ENCODE peak calls at places on chromosomes 5 and 9, in ten cellular contexts. G, P, X, U, L, Z, W, T, R and I are unnamed samples.

GRCh38 chr9:70873506-70873905 is 247.9 kb downstream of the TRPM3 start:
- DNase-seq in R (no peak), T (no peak), G (no peak), W (no peak), L (no peak), X (no peak), U (no peak), P (no peak), Z (no peak), I (no peak)

GRCh38 chr9:3962467-3962866 is 337.4 kb downstream of the GLIS3 start:
- DNase-seq in L (no peak), U (no peak), G (no peak), R (no peak), T (no peak), Z (no peak), P (no peak), W (peak), X (no peak), I (no peak)

GRCh38 chr9:83070257-83070656 is 7.3 kb upstream of the RASEF start:
- DNase-seq in P (no peak), L (no peak), W (no peak), X (no peak), R (no peak), G (no peak), Z (no peak), U (no peak), T (no peak), I (no peak)

GRCh38 chr5:132687995-132688394 is 14.2 kb downstream of the IL4 start:
- DNase-seq in T (no peak), P (no peak), U (no peak), G (no peak), L (no peak), X (no peak), W (no peak), Z (no peak), R (no peak), I (no peak)

GRCh38 chr5:163913548-163913947 is 408.1 kb downstream of the MAT2B start:
- DNase-seq in W (peak), P (no peak), U (no peak), X (no peak), Z (no peak), R (no peak), T (no peak), L (no peak), G (no peak), I (no peak)

GRCh38 chr5:38478166-38478565 is 78.3 kb downstream of the LIFR start:
- DNase-seq in L (no peak), P (no peak), U (no peak), W (no peak), Z (no peak), R (no peak), G (no peak), X (no peak), T (no peak), I (no peak)

GRCh38 chr9:135602789-135603481 is 36.4 kb downstream of the GLT6D1 start:
- DNase-seq in G (peak), U (no peak), L (peak), T (peak), W (peak), R (peak), P (peak), X (peak), Z (peak), I (no peak)

GRCh38 chr5:28164568-28164967 is 1126.2 kb upstream of the CDH9 start:
- DNase-seq in G (no peak), T (no peak), L (no peak), P (no peak), X (no peak), R (no peak), Z (no peak), U (no peak), W (no peak), I (no peak)

GRCh38 chr5:78649220-78649700 is 688 bp upstream of the LHFPL2 start:
- DNase-seq in Z (no peak), U (no peak), X (peak), L (no peak), R (no peak), W (peak), G (no peak), P (no peak), T (no peak), I (no peak)

GRCh38 chr5:146027746-146028145 is 77.6 kb downstream of the PLAC8L1 start:
- DNase-seq in X (no peak), T (no peak), P (peak), R (no peak), G (peak), Z (no peak), W (peak), U (no peak), L (no peak), I (peak)

GRCh38 chr5:61790678-61791077 is 458.6 kb downstream of the ZSWIM6 start:
- DNase-seq in G (peak), L (no peak), Z (no peak), X (no peak), W (peak), P (peak), T (no peak), U (no peak), R (no peak), I (no peak)

GRCh38 chr9:129497064-129497836 is 123.7 kb downstream of the C9orf50 start:
- DNase-seq in G (no peak), U (peak), R (peak), Z (peak), T (no peak), W (no peak), L (peak), P (no peak), X (peak), I (no peak)

GRCh38 chr5:37717613-37718431 is 122.0 kb downstream of the GDNF start:
- DNase-seq in W (peak), X (peak), T (peak), P (peak), R (no peak), Z (peak), G (peak), U (peak), L (peak), I (no peak)

GRCh38 chr5:40834391-40834848 is 602 bp downstream of the RPL37 start:
- DNase-seq in X (no peak), Z (no peak), G (peak), U (no peak), T (peak), P (peak), L (peak), R (no peak), W (peak), I (peak)

GRCh38 chr9:89969156-89969566 is 364.3 kb downstream of the GADD45G start:
- DNase-seq in G (peak), L (no peak), X (no peak), W (no peak), T (no peak), P (no peak), Z (no peak), U (no peak), R (no peak), I (no peak)

GRCh38 chr5:102582706-102583105 is 83.9 kb upstream of the SLCO6A1 start:
- DNase-seq in T (no peak), W (no peak), Z (no peak), L (no peak), X (no peak), U (no peak), R (no peak), P (no peak), G (no peak), I (no peak)

GRCh38 chr5:39132792-39133191 is 58.6 kb upstream of the RICTOR start:
- DNase-seq in L (no peak), R (no peak), X (no peak), U (no peak), W (peak), P (no peak), Z (no peak), T (no peak), G (no peak), I (no peak)

GRCh38 chr5:169942181-169942580 is 38.1 kb downstream of the INSYN2B start:
- DNase-seq in T (no peak), U (no peak), R (no peak), Z (no peak), G (no peak), W (no peak), P (no peak), L (no peak), X (no peak), I (no peak)

GRCh38 chr9:35172878-35173277 is 11.1 kb downstream of the UNC13B start:
- DNase-seq in G (no peak), X (peak), U (no peak), R (no peak), Z (no peak), T (no peak), P (no peak), W (no peak), L (no peak), I (no peak)

GRCh38 chr9:99732715-99733114 is 89.0 kb upstream of the NR4A3 start:
- DNase-seq in W (no peak), Z (no peak), G (no peak), U (no peak), X (no peak), P (no peak), T (no peak), R (no peak), L (no peak), I (no peak)

GRCh38 chr5:151758430-151759241 is at the start of gene ATOX1:
- DNase-seq in W (peak), X (peak), Z (peak), L (peak), P (peak), G (peak), R (peak), U (peak), T (peak), I (peak)

GRCh38 chr5:168472329-168472728 is 13.9 kb upstream of the RARS1 start:
- DNase-seq in X (no peak), U (no peak), Z (no peak), R (no peak), T (no peak), G (no peak), W (peak), L (peak), P (no peak), I (no peak)

GRCh38 chr5:145554399-145554798 is 280.7 kb downstream of the PRELID2 start:
- DNase-seq in G (no peak), L (no peak), Z (no peak), X (peak), W (no peak), P (no peak), T (no peak), U (no peak), R (no peak), I (no peak)

GRCh38 chr5:116531117-116531516 is 43.5 kb downstream of the SEMA6A start:
- DNase-seq in R (no peak), P (no peak), U (no peak), L (no peak), W (no peak), T (no peak), X (no peak), Z (no peak), G (no peak), I (no peak)
- TF ChIP-seq EP300 in R (no peak), P (no peak), U (no peak), L (no peak), W (no peak), T (no peak), X (no peak), Z (no peak), G (no peak), I (no peak)

GRCh38 chr5:137347865-137348264 is 151.3 kb downstream of the SPOCK1 start:
- DNase-seq in T (no peak), R (no peak), P (no peak), X (no peak), W (no peak), Z (no peak), U (no peak), G (no peak), L (no peak), I (no peak)
- TF ChIP-seq EP300 in T (no peak), R (no peak), P (no peak), X (no peak), W (no peak), Z (no peak), U (no peak), G (no peak), L (no peak), I (no peak)

GRCh38 chr5:94621763-94622162 is 3.3 kb downstream of the SLF1 start:
- DNase-seq in X (no peak), L (no peak), U (no peak), P (no peak), Z (no peak), W (no peak), T (no peak), R (no peak), G (no peak), I (no peak)

GRCh38 chr5:94620257-94620656 is 1.8 kb downstream of the SLF1 start:
- DNase-seq in L (no peak), W (no peak), P (no peak), T (no peak), U (no peak), Z (no peak), R (no peak), G (no peak), X (no peak), I (no peak)

GRCh38 chr5:94615843-94616242 is 2.6 kb downstream of the KIAA0825 start:
- DNase-seq in X (no peak), T (no peak), W (no peak), Z (no peak), P (no peak), U (no peak), R (no peak), L (no peak), G (no peak), I (no peak)

GRCh38 chr5:94618493-94619328 is at the start of the genes KIAA0825 and SLF1:
- DNase-seq in T (peak), G (peak), W (peak), Z (peak), R (peak), L (peak), P (peak), U (peak), X (peak), I (peak)

DNA sequence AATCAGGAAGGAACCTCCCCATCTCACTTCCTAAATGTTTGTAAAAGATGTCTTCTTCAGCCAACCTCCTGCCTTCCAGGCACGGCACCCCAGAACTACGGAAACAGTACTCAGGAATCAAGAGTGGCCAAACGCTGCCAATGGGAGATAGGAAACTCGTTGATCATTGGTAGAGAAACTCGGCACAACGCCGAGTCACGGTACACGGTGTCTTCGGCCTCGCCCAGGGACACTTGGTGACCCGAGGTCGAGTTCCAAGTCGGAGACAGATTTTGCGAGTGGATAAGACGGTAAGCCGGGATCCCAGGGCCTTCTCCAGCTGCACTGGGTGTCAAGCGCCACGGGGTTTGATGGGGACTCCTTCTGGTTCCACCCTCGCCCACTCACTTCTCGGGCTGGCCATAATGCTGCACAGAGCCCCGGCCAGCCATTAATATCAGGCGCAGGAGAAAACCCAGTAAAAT is 343 bp downstream of the KIAA0825 start:
- DNase-seq in G (peak), R (no peak), L (peak), P (peak), T (peak), W (peak), X (peak), U (no peak), Z (peak), I (peak)
- TF ChIP-seq EP300 in G (no peak), R (no peak), L (no peak), P (no peak), T (no peak), W (no peak), X (no peak), U (no peak), Z (no peak), I (no peak)

DNA sequence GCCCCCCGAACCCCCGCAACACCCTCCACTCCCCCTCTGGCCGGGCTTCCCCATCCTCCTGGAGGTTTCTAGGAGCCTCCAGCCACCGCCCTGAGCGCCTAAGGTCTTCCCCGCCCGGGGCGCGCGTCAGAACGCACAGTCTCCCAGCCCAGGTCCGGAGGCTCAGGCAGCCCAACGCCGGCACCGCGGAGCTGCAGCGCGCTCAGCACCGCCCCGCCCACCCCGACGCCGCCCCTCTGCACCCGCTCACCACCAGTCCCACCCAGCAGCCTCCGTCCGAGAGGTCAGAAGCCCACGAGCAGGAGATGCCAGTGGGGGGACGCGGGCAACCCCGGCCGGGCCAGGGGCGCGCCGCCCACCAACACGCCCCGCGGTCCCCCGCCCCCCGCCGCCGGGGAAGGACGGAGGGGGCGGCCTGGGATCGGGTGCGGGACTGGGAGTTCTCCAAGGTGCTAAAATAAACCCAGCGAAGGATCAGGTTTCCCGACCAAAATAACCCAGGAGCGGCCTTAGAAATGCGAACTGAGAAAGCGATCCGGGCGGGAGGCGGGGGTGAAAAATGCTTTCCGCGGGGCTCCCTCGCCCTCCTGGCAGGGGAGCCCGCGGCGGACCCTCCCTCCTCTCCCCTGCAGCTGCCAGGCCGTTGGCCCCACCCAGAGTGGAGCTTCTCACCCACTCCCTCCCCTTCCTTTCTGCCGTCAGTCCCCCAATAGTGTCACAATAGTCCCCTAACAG is 6.5 kb upstream of the FAM78A start:
- DNase-seq in G (no peak), P (no peak), U (no peak), W (no peak), X (peak), Z (no peak), L (peak), T (no peak), R (no peak), I (no peak)
- TF ChIP-seq EP300 in G (no peak), P (no peak), U (no peak), W (no peak), X (no peak), Z (no peak), L (no peak), T (no peak), R (no peak), I (no peak)

GRCh38 chr9:22342489-22343217 is 104.0 kb upstream of the DMRTA1 start:
- DNase-seq in L (no peak), X (no peak), W (peak), Z (no peak), R (no peak), P (no peak), U (no peak), T (no peak), G (no peak), I (no peak)
- TF ChIP-seq EP300 in L (no peak), X (no peak), W (no peak), Z (no peak), R (no peak), P (no peak), U (no peak), T (no peak), G (no peak), I (no peak)

GRCh38 chr5:68343421-68343826 is 127.9 kb downstream of the PIK3R1 start:
- DNase-seq in W (peak), R (peak), X (no peak), U (no peak), G (no peak), Z (peak), L (peak), P (peak), T (no peak), I (no peak)
- TF ChIP-seq EP300 in W (no peak), R (no peak), X (no peak), U (no peak), G (no peak), Z (peak), L (no peak), P (no peak), T (no peak), I (no peak)

DNA sequence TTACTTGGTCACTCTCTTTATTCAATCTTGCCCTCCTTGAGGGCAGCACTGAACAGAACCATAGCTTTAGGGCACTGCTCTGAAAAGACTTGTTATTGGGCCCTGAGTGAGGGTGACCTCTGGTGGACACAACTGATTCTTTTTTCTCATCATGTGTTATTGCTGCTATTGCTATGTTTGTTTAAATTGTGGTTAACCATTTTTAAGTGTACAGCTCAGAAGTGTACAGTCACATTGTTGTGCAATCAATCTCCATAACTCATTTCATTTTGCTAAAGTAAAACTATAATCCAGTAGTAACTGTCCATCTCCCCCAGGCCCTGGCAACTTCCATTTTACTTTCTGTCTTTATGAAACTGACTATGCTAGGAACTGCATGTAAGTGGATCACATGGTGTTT is 351.1 kb upstream of the RIOK2 start:
- DNase-seq in U (no peak), T (peak), P (peak), L (peak), R (no peak), Z (no peak), W (peak), X (peak), G (peak), I (no peak)
- TF ChIP-seq EP300 in U (no peak), T (no peak), P (no peak), L (no peak), R (no peak), Z (no peak), W (no peak), X (no peak), G (no peak), I (no peak)

GRCh38 chr5:10351199-10351881 is 2.2 kb upstream of the MARCHF6 start:
- DNase-seq in L (peak), T (peak), P (no peak), X (no peak), Z (no peak), U (no peak), W (no peak), R (no peak), G (no peak), I (no peak)
- TF ChIP-seq EP300 in L (no peak), T (no peak), P (no peak), X (no peak), Z (no peak), U (no peak), W (no peak), R (no peak), G (no peak), I (no peak)

DNA sequence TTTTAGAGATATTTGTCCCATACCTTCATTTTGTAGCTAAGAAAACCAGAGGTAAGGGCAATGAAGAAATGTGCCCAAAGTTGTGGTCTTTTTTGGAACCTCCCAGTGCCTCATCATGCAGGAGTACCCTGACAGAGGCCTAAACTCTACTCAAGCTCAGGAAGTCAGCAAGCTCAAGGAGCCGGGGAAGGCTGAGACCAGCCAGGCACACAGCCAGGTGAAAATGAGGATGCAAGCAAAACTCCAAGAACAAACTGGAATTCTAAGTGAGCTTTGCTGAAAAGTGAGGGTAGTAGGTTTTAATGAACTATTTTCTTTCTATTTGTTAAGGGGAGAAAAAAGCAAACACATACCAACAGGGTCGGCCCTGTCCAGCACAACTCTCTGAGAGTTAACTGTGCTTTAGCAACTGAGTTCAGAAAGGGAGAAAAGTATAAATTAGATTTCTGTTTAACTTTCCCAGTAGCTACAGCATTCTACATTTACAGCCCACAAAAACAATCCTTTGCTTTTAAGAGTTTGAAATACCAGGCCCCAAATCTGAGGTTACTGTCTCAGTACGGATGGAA is 146.4 kb downstream of the GNAQ start:
- DNase-seq in Z (no peak), R (no peak), G (no peak), U (peak), W (no peak), P (no peak), X (no peak), L (no peak), T (no peak), I (no peak)
- TF ChIP-seq EP300 in Z (no peak), R (no peak), G (no peak), U (no peak), W (no peak), P (no peak), X (no peak), L (no peak), T (no peak), I (no peak)